ENCODE peak calls at places on chromosomes 11 and 22, in ten cellular contexts. D, M, K, I, Y, P, Z, X, E and S are unnamed samples.
A peak's percentile ranks its signal among the peaks of the same experiment; 100 is the strongest.

GRCh38 chr11:115054541-115055538 is 376.5 kb downstream of the NXPE2 start:
- DNase-seq in D (no peak), M (no peak), K (no peak), I (no peak), Y (no peak), P (no peak), Z (no peak), X (no peak), E (no peak), S (no peak)

GRCh38 chr11:126115820-126116319 is 53.2 kb upstream of the CDON start:
- DNase-seq in D (peak; percentile 73), M (no peak), K (no peak), I (peak; percentile 79), Y (no peak), P (no peak), Z (peak; percentile 62), X (no peak), E (peak; percentile 84), S (peak; percentile 34)

GRCh38 chr11:117664897-117665296 is 132.1 kb downstream of the DSCAML1 start:
- DNase-seq in D (no peak), M (no peak), K (no peak), I (no peak), Y (no peak), P (peak; percentile 77), Z (no peak), X (no peak), E (no peak), S (peak; percentile 16)

GRCh38 chr22:35961480-35961902 is 67.1 kb downstream of the RBFOX2 start:
- DNase-seq in D (no peak), M (no peak), K (no peak), I (peak; percentile 87), Y (peak; percentile 31), P (no peak), Z (peak; percentile 58), X (no peak), E (peak; percentile 54), S (peak; percentile 62)

GRCh38 chr11:79040348-79040747 is 400.5 kb downstream of the TENM4 start:
- DNase-seq in D (no peak), M (no peak), K (no peak), I (no peak), Y (no peak), P (no peak), Z (no peak), X (no peak), E (no peak), S (no peak)

GRCh38 chr22:25169278-25170031 is 30.2 kb upstream of the CRYBB3 start:
- DNase-seq in D (no peak), M (no peak), K (no peak), I (no peak), Y (no peak), P (no peak), Z (no peak), X (no peak), E (no peak), S (no peak)

GRCh38 chr11:6402561-6402981 is 12.3 kb downstream of the SMPD1 start:
- DNase-seq in D (no peak), M (no peak), K (peak; percentile 79), I (no peak), Y (no peak), P (no peak), Z (no peak), X (peak; percentile 95), E (no peak), S (no peak)

GRCh38 chr22:46038516-46039430 is 61.8 kb upstream of the WNT7B start:
- DNase-seq in D (no peak), M (no peak), K (no peak), I (no peak), Y (peak; percentile 43), P (no peak), Z (no peak), X (no peak), E (no peak), S (no peak)

GRCh38 chr11:14713518-14714244 is 70.1 kb downstream of the PDE3B start:
- DNase-seq in D (no peak), M (no peak), K (no peak), I (peak; percentile 4), Y (no peak), P (no peak), Z (no peak), X (no peak), E (no peak), S (no peak)

GRCh38 chr11:40029406-40029805 is 1430.0 kb downstream of the LRRC4C start:
- DNase-seq in D (no peak), M (no peak), K (no peak), I (no peak), Y (no peak), P (no peak), Z (no peak), X (no peak), E (no peak), S (no peak)

GRCh38 chr11:119374632-119375394 is 6.7 kb downstream of the USP2 start:
- DNase-seq in D (no peak), M (no peak), K (no peak), I (no peak), Y (peak; percentile 33), P (no peak), Z (peak; percentile 90), X (no peak), E (no peak), S (no peak)

GRCh38 chr11:115463606-115464005 is 40.6 kb downstream of the CADM1 start:
- DNase-seq in D (no peak), M (no peak), K (no peak), I (no peak), Y (no peak), P (no peak), Z (no peak), X (no peak), E (no peak), S (no peak)

GRCh38 chr11:111635706-111636045 is 33.4 kb downstream of the SIK2 start:
- DNase-seq in D (peak; percentile 14), M (no peak), K (no peak), I (no peak), Y (peak; percentile 36), P (no peak), Z (peak; percentile 38), X (no peak), E (peak; percentile 27), S (no peak)

GRCh38 chr11:119519796-119520195 is 96.8 kb upstream of the THY1 start:
- DNase-seq in D (no peak), M (no peak), K (no peak), I (no peak), Y (no peak), P (no peak), Z (no peak), X (no peak), E (no peak), S (no peak)

GRCh38 chr11:113407163-113407562 is 19.6 kb downstream of the ANKK1 start:
- DNase-seq in D (no peak), M (no peak), K (no peak), I (no peak), Y (no peak), P (no peak), Z (no peak), X (no peak), E (no peak), S (no peak)

GRCh38 chr11:62902932-62903331 is 18.2 kb downstream of the CHRM1 start:
- DNase-seq in D (no peak), M (no peak), K (no peak), I (no peak), Y (no peak), P (no peak), Z (no peak), X (no peak), E (peak; percentile 61), S (no peak)

GRCh38 chr11:125382211-125382807 is 113.8 kb downstream of the FEZ1 start:
- DNase-seq in D (no peak), M (no peak), K (no peak), I (no peak), Y (no peak), P (no peak), Z (no peak), X (no peak), E (no peak), S (no peak)

GRCh38 chr11:64358907-64359711 is at the start of gene RPS6KA4:
- DNase-seq in D (peak; percentile 14), M (no peak), K (peak; percentile 93), I (no peak), Y (peak; percentile 65), P (no peak), Z (peak; percentile 95), X (peak; percentile 70), E (peak; percentile 58), S (peak; percentile 61)

GRCh38 chr11:65487467-65488272 is 11.2 kb upstream of the MALAT1 start:
- DNase-seq in D (peak; percentile 100), M (peak; percentile 72), K (no peak), I (peak; percentile 100), Y (peak; percentile 97), P (peak; percentile 90), Z (peak; percentile 90), X (peak; percentile 80), E (peak; percentile 100), S (peak; percentile 94)
- TF ChIP-seq CTCF in D (no peak), M (no peak), K (no peak), I (no peak), Y (no peak), P (no peak), Z (no peak), X (peak; percentile 71), E (no peak), S (no peak)

GRCh38 chr11:103499710-103500340 is 390.6 kb downstream of the DYNC2H1 start:
- DNase-seq in D (no peak), M (no peak), K (no peak), I (no peak), Y (no peak), P (no peak), Z (no peak), X (no peak), E (no peak), S (no peak)
- TF ChIP-seq CTCF in D (no peak), M (no peak), K (no peak), I (no peak), Y (no peak), P (no peak), Z (no peak), X (no peak), E (no peak), S (no peak)

GRCh38 chr11:31509412-31510345 is at the start of the genes ELP4 and IMMP1L:
- DNase-seq in D (peak; percentile 98), M (peak; percentile 71), K (peak; percentile 91), I (peak; percentile 94), Y (peak; percentile 97), P (peak; percentile 87), Z (peak; percentile 92), X (peak; percentile 96), E (peak; percentile 97), S (peak; percentile 90)
- TF ChIP-seq CTCF in D (no peak), M (no peak), K (no peak), I (no peak), Y (no peak), P (no peak), Z (no peak), X (no peak), E (no peak), S (no peak)

DNA sequence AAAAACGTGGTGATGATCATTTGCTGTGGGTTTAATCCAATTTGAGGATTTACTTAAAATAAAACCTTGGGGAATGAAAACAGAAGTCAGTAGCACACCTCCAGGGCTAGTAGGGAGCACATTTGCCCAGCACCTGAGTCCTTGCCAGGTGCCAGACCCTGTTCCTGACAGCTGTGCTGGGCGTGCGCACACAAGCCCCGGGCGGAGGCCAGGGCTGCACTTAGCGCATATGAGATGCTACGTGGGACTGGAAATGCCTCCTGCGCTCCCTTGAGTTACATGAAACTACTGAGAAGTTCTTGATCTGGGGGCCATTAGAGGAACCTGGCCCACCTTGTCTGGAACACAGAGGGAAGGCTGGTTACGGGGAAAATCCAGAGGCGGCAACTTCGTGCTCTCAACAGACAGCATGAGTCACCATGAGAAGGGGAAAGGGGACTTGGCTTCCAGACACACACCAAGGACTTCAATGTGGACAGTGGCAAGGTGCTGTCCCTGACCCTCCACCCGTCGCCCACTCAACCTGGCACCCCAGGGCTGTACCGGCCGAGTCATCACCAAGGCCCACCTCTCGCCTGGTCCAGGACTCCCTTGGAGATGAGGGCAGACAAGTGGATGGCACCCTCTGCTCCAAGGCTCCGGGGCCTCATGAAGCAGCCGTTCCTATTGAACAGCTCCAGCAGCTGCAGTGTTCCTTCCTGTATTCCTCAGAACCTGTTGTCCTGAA is 1468.6 kb downstream of the BRD1 start:
- DNase-seq in D (no peak), M (no peak), K (no peak), I (no peak), Y (no peak), P (no peak), Z (no peak), X (no peak), E (no peak), S (no peak)
- TF ChIP-seq CTCF in D (no peak), M (no peak), K (no peak), I (no peak), Y (no peak), P (no peak), Z (no peak), X (no peak), E (no peak), S (no peak)